ENCODE peak calls at places on chromosomes 5 and 9, in four cellular contexts. I is brain microvascular endothelial cell, P is substantia nigra, B is lower lobe of right lung. X is an unnamed sample.

GRCh38 chr5:126348855-126349635 is 74.2 kb upstream of the GRAMD2B start:
- DNase-seq in B (no peak), P (no peak), I (no peak), X (no peak)

GRCh38 chr5:96936431-96937221 is 746 bp downstream of the LNPEP start:
- DNase-seq in P (peak), I (no peak), B (peak), X (no peak)

GRCh38 chr9:86614871-86615849 is 260.9 kb upstream of the TUT7 start:
- DNase-seq in B (no peak), P (no peak), I (peak), X (no peak)

GRCh38 chr5:16975950-16976624 is 40.0 kb upstream of the MYO10 start:
- DNase-seq in I (no peak), B (no peak), P (no peak), X (no peak)

GRCh38 chr5:171806976-171807823 is 21.6 kb downstream of the SMIM23 start:
- DNase-seq in B (no peak), P (no peak), I (no peak), X (no peak)

GRCh38 chr5:107604990-107605389 is 65.7 kb downstream of the EFNA5 start:
- DNase-seq in I (no peak), B (no peak), P (no peak), X (no peak)

GRCh38 chr9:114592356-114592755 is 4.8 kb downstream of the ATP6V1G1 start:
- DNase-seq in I (peak), P (no peak), B (no peak), X (no peak)

GRCh38 chr9:18137815-18138214 is 336.1 kb upstream of the ADAMTSL1 start:
- DNase-seq in I (no peak), B (no peak), P (no peak), X (no peak)

GRCh38 chr9:133528001-133528886 is 3.5 kb upstream of the MYMK start:
- DNase-seq in B (no peak), P (no peak), I (no peak), X (no peak)
- H3K27ac ChIP-seq in B (peak), P (peak), I (no peak), X (peak)

GRCh38 chr5:138953370-138954256 is 78.5 kb upstream of the LRRTM2 start:
- DNase-seq in B (peak), P (peak), I (peak), X (peak)
- H3K27ac ChIP-seq in B (peak), P (peak), I (no peak), X (peak)

DNA sequence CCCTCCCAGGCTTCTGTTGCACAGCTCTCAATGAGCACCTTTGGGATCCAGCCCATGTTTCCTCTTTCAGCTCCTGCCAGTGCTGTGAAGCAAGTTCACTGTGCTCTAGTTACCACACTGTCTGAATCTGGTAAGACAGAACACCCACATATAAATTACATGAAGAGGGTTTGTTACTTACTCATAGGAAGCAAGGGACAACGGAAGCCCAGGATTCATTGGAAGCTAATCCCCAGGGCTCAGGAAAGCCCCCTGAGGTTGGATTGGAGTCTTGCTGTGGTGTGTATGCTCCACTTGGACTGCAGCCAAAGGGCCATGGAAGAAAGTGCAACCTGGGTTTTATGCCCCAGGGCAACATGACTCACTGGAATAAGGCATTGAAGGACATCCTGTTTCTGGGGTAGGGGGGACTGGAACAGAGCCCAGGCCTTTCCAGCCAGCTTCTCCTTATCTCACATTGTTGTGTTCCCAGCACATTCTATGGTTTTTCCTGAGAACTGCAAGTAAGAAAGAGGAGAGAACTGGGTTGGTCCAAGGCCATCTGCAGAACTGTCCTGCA is 15.6 kb upstream of the CLK4 start:
- DNase-seq in B (no peak), I (peak), P (no peak), X (no peak)
- H3K27ac ChIP-seq in B (no peak), I (peak), P (no peak), X (peak)

DNA sequence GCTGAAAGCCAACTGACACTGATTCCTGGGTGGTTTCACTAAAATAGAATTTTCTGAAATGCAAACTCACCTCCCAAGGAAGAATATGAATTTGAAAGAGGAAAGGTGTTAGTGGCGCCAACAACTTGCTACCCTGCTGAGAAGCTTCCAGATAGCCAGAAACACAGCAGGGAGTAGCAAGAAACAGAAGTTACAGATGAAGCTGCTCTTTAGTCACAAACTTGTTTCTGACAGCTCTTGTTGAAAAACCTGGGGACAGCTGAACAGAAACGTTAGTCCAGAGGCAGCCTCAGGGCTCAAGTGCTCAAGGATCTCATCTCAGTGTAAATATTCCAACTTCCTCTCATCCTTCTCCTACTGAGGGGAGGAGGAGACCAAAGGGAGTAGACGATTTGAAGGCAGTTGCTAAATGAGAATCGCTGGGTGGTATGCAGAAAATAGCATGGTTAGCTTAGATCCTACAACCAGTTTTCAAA is 184.1 kb downstream of the PDE4D start:
- DNase-seq in P (no peak), B (no peak), I (no peak), X (no peak)
- H3K27ac ChIP-seq in P (no peak), B (no peak), I (no peak), X (no peak)

GRCh38 chr9:131012023-131012334 is 3.0 kb downstream of the LAMC3 start:
- DNase-seq in I (no peak), B (no peak), P (no peak), X (no peak)
- H3K27ac ChIP-seq in I (no peak), B (no peak), P (no peak), X (no peak)